ENCODE peak calls at places on chromosomes 7 and 10, in seven cellular contexts. R is dorsolateral prefrontal cortex; G is aorta; B is cardiac fibroblast; S is small intestine; K is stimulated activated CD4-positive, alpha-beta T cell treated with anti-CD3 and anti-CD28 coated beads, TNF-alpha, amount 100 ng/mL, for 4 hours; A is NCI-H1105. U is an unnamed sample.
A peak's percentile ranks its signal among the peaks of the same experiment; 100 is the strongest.

GRCh38 chr10:50992972-50993766 is 81.1 kb upstream of the PRKG1 start:
- DNase-seq in R (no peak), G (no peak), S (no peak), B (peak; percentile 87), K (no peak), A (no peak), U (no peak)

GRCh38 chr7:114937422-114937821 is 15.5 kb downstream of the MDFIC start:
- DNase-seq in K (no peak), S (no peak), G (no peak), R (no peak), A (no peak), B (no peak), U (no peak)

GRCh38 chr10:71158902-71159301 is 53.5 kb upstream of the UNC5B start:
- DNase-seq in G (no peak), S (no peak), B (no peak), A (no peak), K (no peak), R (no peak), U (no peak)

GRCh38 chr7:50342616-50343114 is 38.1 kb downstream of the IKZF1 start:
- DNase-seq in R (no peak), K (no peak), G (no peak), B (no peak), S (peak; percentile 69), A (no peak), U (peak; percentile 47)

GRCh38 chr7:147509052-147509480 is 1081.5 kb upstream of the C7orf33 start:
- DNase-seq in G (no peak), B (peak; percentile 56), R (no peak), S (no peak), A (no peak), K (no peak), U (no peak)

GRCh38 chr10:1228463-1228975 is 172.3 kb downstream of the WDR37 start:
- DNase-seq in A (no peak), S (no peak), K (no peak), G (no peak), B (no peak), R (no peak), U (no peak)

GRCh38 chr7:44440577-44441078 is 49.8 kb downstream of the NUDCD3 start:
- DNase-seq in S (no peak), B (no peak), A (no peak), R (no peak), G (no peak), K (no peak), U (no peak)

GRCh38 chr7:120792091-120792860 is 65.7 kb downstream of the TSPAN12 start:
- DNase-seq in R (peak; percentile 58), K (peak; percentile 23), A (peak; percentile 44), G (peak; percentile 94), B (peak; percentile 83), S (peak; percentile 75), U (peak; percentile 94)

GRCh38 chr10:33074443-33074842 is 116.4 kb upstream of the ITGB1 start:
- DNase-seq in B (peak; percentile 18), K (no peak), A (no peak), G (no peak), R (no peak), S (no peak), U (no peak)

GRCh38 chr7:66050990-66051424 is 24.6 kb upstream of the ASL start:
- DNase-seq in R (no peak), K (no peak), A (no peak), B (peak; percentile 99), G (no peak), S (peak; percentile 12), U (no peak)

GRCh38 chr10:122333037-122333436 is 41.5 kb upstream of the PLEKHA1 start:
- DNase-seq in S (no peak), A (no peak), R (no peak), K (no peak), G (no peak), B (no peak), U (no peak)

GRCh38 chr7:29287366-29287765 is 92.8 kb downstream of the CHN2 start:
- DNase-seq in G (no peak), K (no peak), R (no peak), S (peak; percentile 30), A (no peak), B (peak; percentile 87), U (no peak)

GRCh38 chr7:157888579-157888978 is 551.8 kb downstream of the DNAJB6 start:
- DNase-seq in S (no peak), G (peak; percentile 57), B (no peak), R (no peak), A (no peak), K (no peak), U (no peak)

GRCh38 chr7:34497153-34497777 is 160.8 kb upstream of the NPSR1 start:
- DNase-seq in B (no peak), A (no peak), K (no peak), G (no peak), S (no peak), R (no peak), U (peak; percentile 48)

GRCh38 chr10:103451871-103452713 is at the start of gene CALHM2:
- DNase-seq in G (peak; percentile 91), S (peak; percentile 40), K (peak; percentile 19), B (peak; percentile 63), R (no peak), A (peak; percentile 17), U (peak; percentile 75)

GRCh38 chr10:7932301-7933036 is 114.2 kb downstream of the TAF3 start:
- DNase-seq in A (no peak), R (no peak), K (no peak), S (peak; percentile 29), G (no peak), B (no peak), U (no peak)

GRCh38 chr10:36423821-36424248 is 701.6 kb upstream of the ANKRD30A start:
- DNase-seq in A (no peak), S (no peak), B (no peak), R (no peak), G (no peak), K (no peak), U (no peak)

GRCh38 chr10:104429834-104430233 is 76.2 kb downstream of the CFAP58 start:
- DNase-seq in G (no peak), B (no peak), K (no peak), A (no peak), S (no peak), R (no peak), U (peak; percentile 51)

U was measured in GM23338.